ENCODE peak calls at places on chromosomes 2 and 18, in four cellular contexts. M, H, A and U are unnamed samples.

GRCh38 chr2:26148501-26148900 is 24.4 kb upstream of the GAREM2 start:
- DNase-seq in H (no peak), A (no peak), M (no peak), U (no peak)

GRCh38 chr2:55047677-55048299 is 2.5 kb downstream of the RTN4 start:
- DNase-seq in A (peak), H (peak), M (peak), U (no peak)

GRCh38 chr18:72342933-72343332 is 201.2 kb downstream of the CBLN2 start:
- DNase-seq in M (no peak), A (no peak), H (no peak), U (no peak)

GRCh38 chr2:240934701-240935100 is 28.6 kb downstream of the CROCC2 start:
- DNase-seq in H (peak), M (no peak), A (no peak), U (no peak)

GRCh38 chr2:218895326-218895725 is 14.7 kb downstream of the WNT10A start:
- DNase-seq in H (peak), M (no peak), A (no peak), U (no peak)

GRCh38 chr2:240160291-240161086 is 20.0 kb upstream of the OTOS start:
- DNase-seq in H (no peak), A (no peak), M (peak), U (no peak)

GRCh38 chr2:235614900-235615712 is 121.3 kb downstream of the AGAP1 start:
- DNase-seq in A (no peak), M (peak), H (no peak), U (no peak)

GRCh38 chr18:36186461-36187137 is 698 bp upstream of the MOCOS start:
- DNase-seq in H (peak), M (peak), A (no peak), U (peak)

GRCh38 chr2:219244789-219245147 is 476 bp downstream of the GLB1L start:
- DNase-seq in H (no peak), A (no peak), M (no peak), U (no peak)

GRCh38 chr2:72144412-72144745 is 3.3 kb downstream of the CYP26B1 start:
- DNase-seq in M (no peak), A (no peak), H (no peak), U (peak)

GRCh38 chr18:78645216-78645615 is 334.4 kb upstream of the SALL3 start:
- DNase-seq in M (no peak), A (no peak), H (no peak), U (no peak)

GRCh38 chr2:61456070-61456745 is 14.7 kb downstream of the USP34 start:
- DNase-seq in H (no peak), A (no peak), M (no peak), U (no peak)

GRCh38 chr2:1656326-1656960 is 87.9 kb downstream of the PXDN start:
- DNase-seq in H (no peak), M (peak), A (no peak), U (no peak)

GRCh38 chr2:231926761-231927565 is 767 bp upstream of the NPPC start:
- DNase-seq in M (peak), A (peak), H (peak), U (no peak)

GRCh38 chr2:39437522-39438296 is 624 bp upstream of the MAP4K3 start:
- DNase-seq in H (peak), A (peak), M (peak), U (no peak)

GRCh38 chr2:210302326-210302725 is 12.6 kb downstream of the MYL1 start:
- DNase-seq in M (no peak), H (no peak), A (no peak), U (no peak)

GRCh38 chr2:128536925-128537620 is 218.4 kb upstream of the HS6ST1 start:
- DNase-seq in H (peak), A (no peak), M (no peak), U (no peak)

GRCh38 chr2:219570924-219571310 is 422 bp downstream of the OBSL1 start:
- DNase-seq in M (no peak), A (no peak), H (peak), U (no peak)

GRCh38 chr2:200810252-200810650 is 1.5 kb upstream of the BZW1 start:
- DNase-seq in M (no peak), A (peak), H (peak), U (no peak)

GRCh38 chr18:3710712-3711269 is 260.8 kb downstream of the TGIF1 start:
- DNase-seq in A (peak), H (peak), M (peak), U (no peak)

GRCh38 chr2:233267516-233268245 is 16.2 kb downstream of the ATG16L1 start:
- DNase-seq in M (peak), A (no peak), H (no peak), U (no peak)

GRCh38 chr2:133077259-133077822 is 407.3 kb upstream of the LYPD1 start:
- DNase-seq in M (no peak), H (no peak), A (no peak), U (no peak)

GRCh38 chr2:84281510-84281909 is 177.6 kb downstream of the SUCLG1 start:
- DNase-seq in H (no peak), M (no peak), A (no peak), U (no peak)

GRCh38 chr2:127953128-127953718 is 67.5 kb upstream of the AMMECR1L start:
- DNase-seq in H (no peak), M (peak), A (no peak), U (no peak)

GRCh38 chr2:45616663-45617411 is 5.8 kb upstream of the SRBD1 start:
- DNase-seq in H (no peak), A (no peak), M (no peak), U (no peak)

GRCh38 chr2:174442546-174443510 is 44.0 kb downstream of the GPR155 start:
- DNase-seq in A (no peak), H (peak), M (no peak), U (no peak)